ENCODE peak calls at places on chromosome 17, in nine cellular contexts. J, W, P, S, A, Q, E, I and B are unnamed samples.

GRCh38 chr17:50620848-50621247 is 13.8 kb upstream of the ABCC3 start:
- DNase-seq in S (no peak), J (no peak), P (no peak), W (no peak), Q (peak; percentile 84), E (no peak), A (no peak), I (no peak), B (no peak)

GRCh38 chr17:17741346-17742023 is 60.2 kb downstream of the RAI1 start:
- DNase-seq in P (no peak), E (no peak), A (no peak), I (no peak), W (no peak), J (no peak), Q (peak; percentile 66), S (no peak), B (no peak)

GRCh38 chr17:79340286-79340685 is 265.7 kb downstream of the ENGASE start:
- DNase-seq in P (no peak), I (peak; percentile 39), E (no peak), A (no peak), W (peak; percentile 44), J (no peak), S (no peak), Q (no peak), B (no peak)

GRCh38 chr17:16818340-16818739 is 128.3 kb downstream of the CCDC144A start:
- DNase-seq in I (no peak), Q (no peak), J (no peak), P (no peak), S (no peak), A (no peak), W (no peak), E (no peak), B (no peak)

GRCh38 chr17:40980594-40980993 is 3.5 kb downstream of the KRT40 start:
- DNase-seq in J (no peak), A (no peak), P (no peak), E (no peak), I (no peak), Q (no peak), S (no peak), W (no peak), B (peak; percentile 13)

GRCh38 chr17:41420134-41420533 is 4.3 kb downstream of the KRT37 start:
- DNase-seq in J (no peak), S (no peak), P (no peak), A (no peak), E (no peak), I (no peak), Q (no peak), W (no peak), B (no peak)

GRCh38 chr17:9409026-9409425 is 166.6 kb downstream of the STX8 start:
- DNase-seq in I (no peak), W (no peak), P (no peak), A (no peak), E (no peak), J (no peak), S (no peak), Q (no peak), B (no peak)

GRCh38 chr17:31568140-31568938 is 176.9 kb downstream of the RAB11FIP4 start:
- DNase-seq in Q (no peak), E (no peak), W (no peak), P (no peak), J (no peak), I (no peak), S (no peak), A (peak; percentile 81), B (peak; percentile 54)

GRCh38 chr17:77644981-77645380 is 313.5 kb upstream of the TNRC6C start:
- DNase-seq in I (no peak), W (no peak), J (peak; percentile 25), A (no peak), P (peak; percentile 41), Q (no peak), E (no peak), S (no peak), B (no peak)

GRCh38 chr17:39152134-39152884 is 872 bp upstream of the PLXDC1 start:
- DNase-seq in W (peak; percentile 16), S (no peak), I (no peak), E (no peak), Q (peak; percentile 62), A (peak; percentile 76), P (no peak), J (no peak), B (no peak)

GRCh38 chr17:17300624-17301568 is 2.3 kb upstream of the NT5M start:
- DNase-seq in S (peak; percentile 55), I (no peak), Q (peak; percentile 93), P (no peak), A (peak; percentile 73), J (no peak), E (no peak), W (peak; percentile 52), B (peak; percentile 56)

GRCh38 chr17:57999496-58000017 is 7.5 kb downstream of the SRSF1 start:
- DNase-seq in A (no peak), W (no peak), J (peak; percentile 43), I (peak; percentile 55), E (no peak), P (no peak), Q (no peak), S (no peak), B (no peak)

GRCh38 chr17:61627125-61627524 is 36.1 kb upstream of the NACA2 start:
- DNase-seq in W (no peak), A (no peak), E (no peak), P (no peak), S (no peak), Q (no peak), I (no peak), J (no peak), B (no peak)

GRCh38 chr17:46822388-46822921 is 4.0 kb upstream of the WNT3 start:
- DNase-seq in Q (peak; percentile 95), I (no peak), E (no peak), P (no peak), W (peak; percentile 14), J (peak; percentile 72), S (no peak), A (no peak), B (peak; percentile 93)

GRCh38 chr17:15490634-15491261 is 23.3 kb upstream of the CDRT4 start:
- DNase-seq in P (peak; percentile 87), S (no peak), E (peak; percentile 94), W (peak; percentile 74), Q (peak; percentile 60), A (peak; percentile 87), I (no peak), J (peak; percentile 89), B (peak; percentile 64)
- TF ChIP-seq POLR2AphosphoS5 in P (no peak), S (peak; percentile 30), E (peak; percentile 70), W (peak; percentile 26), Q (no peak), A (peak; percentile 36), I (no peak), J (peak; percentile 69), B (peak; percentile 75)

DNA sequence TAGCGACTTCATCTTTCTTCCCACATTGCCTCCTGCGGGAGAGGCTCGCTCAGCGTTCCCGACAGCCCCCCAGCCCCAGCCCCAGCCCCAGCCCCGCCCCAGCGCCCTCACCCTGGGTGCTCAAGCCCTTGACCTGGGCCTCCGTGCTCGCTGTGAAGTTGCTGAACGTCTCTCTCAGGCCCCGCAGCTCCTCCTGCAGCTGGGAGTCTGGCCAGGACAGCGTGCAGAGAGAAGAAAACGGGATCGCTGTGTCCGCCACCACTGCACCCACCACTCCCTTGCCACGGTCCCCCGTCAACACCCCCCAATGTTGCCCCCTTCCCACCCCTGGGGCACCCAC is 2.3 kb downstream of the ASGR1 start:
- DNase-seq in W (no peak), A (no peak), E (no peak), J (no peak), Q (no peak), S (no peak), P (no peak), I (no peak), B (peak; percentile 29)
- TF ChIP-seq EP300 in W (no peak), A (no peak), E (no peak), J (no peak), Q (no peak), S (no peak), P (no peak), I (no peak), B (no peak)

GRCh38 chr17:27956601-27957445 is 63.7 kb upstream of the LYRM9 start:
- DNase-seq in I (no peak), A (no peak), E (no peak), W (no peak), P (no peak), J (peak; percentile 83), Q (no peak), S (no peak), B (no peak)

GRCh38 chr17:27950995-27951394 is 57.8 kb upstream of the LYRM9 start:
- DNase-seq in I (no peak), A (no peak), J (no peak), E (no peak), P (no peak), W (no peak), S (no peak), Q (no peak), B (no peak)

GRCh38 chr17:27952366-27952765 is 59.2 kb upstream of the LYRM9 start:
- DNase-seq in Q (no peak), E (no peak), J (no peak), W (no peak), S (no peak), P (no peak), A (no peak), I (no peak), B (no peak)

GRCh38 chr17:27951872-27952271 is 58.7 kb upstream of the LYRM9 start:
- DNase-seq in Q (no peak), P (no peak), W (no peak), A (no peak), I (no peak), J (no peak), E (no peak), S (no peak), B (no peak)

GRCh38 chr17:27954521-27955495 is 61.6 kb upstream of the LYRM9 start:
- DNase-seq in Q (no peak), J (no peak), P (no peak), A (no peak), S (no peak), E (no peak), W (no peak), I (no peak), B (no peak)
- TF ChIP-seq CTCF in Q (no peak), J (no peak), P (no peak), A (no peak), S (no peak), E (no peak), W (no peak), I (no peak), B (no peak)

GRCh38 chr17:76080207-76080933 is 1.4 kb downstream of the ZACN start:
- DNase-seq in S (no peak), W (no peak), P (no peak), J (no peak), Q (peak; percentile 72), E (no peak), I (no peak), A (no peak), B (no peak)

GRCh38 chr17:76083536-76083935 is 4.6 kb downstream of the ZACN start:
- DNase-seq in P (no peak), I (no peak), J (no peak), Q (no peak), A (no peak), W (no peak), E (no peak), S (no peak), B (no peak)

GRCh38 chr17:76081295-76082210 is 2.6 kb downstream of the ZACN start:
- DNase-seq in E (no peak), A (no peak), P (no peak), J (no peak), W (no peak), S (no peak), I (no peak), Q (peak; percentile 54), B (no peak)

GRCh38 chr17:76080934-76081287 is 1.9 kb downstream of the ZACN start:
- DNase-seq in I (no peak), J (no peak), P (no peak), W (no peak), E (no peak), S (no peak), A (no peak), Q (no peak), B (no peak)

GRCh38 chr17:76082326-76083251 is 3.6 kb downstream of the ZACN start:
- DNase-seq in I (no peak), S (no peak), E (no peak), A (no peak), Q (no peak), P (no peak), J (no peak), W (no peak), B (no peak)
- TF ChIP-seq POLR2AphosphoS5 in I (no peak), S (no peak), E (no peak), A (no peak), Q (no peak), P (no peak), J (no peak), W (no peak), B (no peak)